ENCODE peak calls at places on chromosomes 7 and 10, in ten cellular contexts. H is cardiac fibroblast, L is epithelial cell of esophagus, I is Calu3, W is psoas muscle, G is fibroblast of mammary gland, N is body of pancreas, X is fibroblast of lung, Q is Peyer's patch, A is choroid plexus epithelial cell. U is an unnamed sample.

GRCh38 chr7:54343511-54343910 is 198.7 kb upstream of the VSTM2A start:
- DNase-seq in Q (no peak), N (no peak), X (no peak), I (no peak), A (no peak), H (no peak), W (no peak), L (no peak), G (no peak), U (no peak)

GRCh38 chr10:35690534-35690933 is 48.4 kb upstream of the FZD8 start:
- DNase-seq in I (no peak), G (no peak), X (no peak), A (no peak), L (no peak), W (no peak), N (no peak), Q (no peak), H (no peak), U (no peak)

GRCh38 chr10:10540383-10540782 is 477.3 kb upstream of the CELF2 start:
- DNase-seq in A (no peak), L (no peak), G (peak; percentile 78), N (no peak), X (no peak), I (no peak), Q (no peak), W (no peak), H (no peak), U (no peak)

GRCh38 chr7:36623247-36623646 is 101.0 kb downstream of the AOAH start:
- DNase-seq in Q (no peak), N (no peak), L (no peak), W (no peak), I (no peak), H (no peak), X (no peak), A (no peak), G (no peak), U (no peak)

GRCh38 chr10:12418000-12418399 is 68.7 kb downstream of the CAMK1D start:
- DNase-seq in G (peak; percentile 94), X (peak; percentile 68), N (no peak), A (peak; percentile 46), H (peak; percentile 81), Q (peak; percentile 31), W (peak; percentile 82), L (peak; percentile 51), I (no peak), U (no peak)

GRCh38 chr7:143393267-143394041 is 12.3 kb downstream of the ZYX start:
- DNase-seq in L (no peak), Q (peak; percentile 54), X (peak; percentile 67), G (peak; percentile 62), W (no peak), N (peak; percentile 55), I (no peak), H (peak; percentile 56), A (peak; percentile 79), U (no peak)

GRCh38 chr7:135980665-135981180 is 3.6 kb upstream of the MTPN start:
- DNase-seq in I (no peak), N (no peak), Q (no peak), W (no peak), G (peak; percentile 90), A (peak; percentile 54), L (peak; percentile 80), X (no peak), H (peak; percentile 61), U (peak; percentile 39)

GRCh38 chr10:7410306-7410799 is 481 bp downstream of the SFMBT2 start:
- DNase-seq in L (no peak), H (no peak), N (no peak), X (peak; percentile 22), A (no peak), W (no peak), Q (no peak), I (peak; percentile 11), G (peak; percentile 12), U (peak; percentile 16)

GRCh38 chr10:4111593-4111992 is 326.6 kb upstream of the KLF6 start:
- DNase-seq in A (no peak), X (peak; percentile 84), I (no peak), L (no peak), N (no peak), W (no peak), G (peak; percentile 41), Q (no peak), H (peak; percentile 21), U (no peak)

GRCh38 chr7:104089622-104090021 is 100.2 kb upstream of the RELN start:
- DNase-seq in W (no peak), L (no peak), X (no peak), H (no peak), N (no peak), I (no peak), G (no peak), A (no peak), Q (no peak), U (no peak)

GRCh38 chr7:8490391-8490790 is 57.0 kb downstream of the NXPH1 start:
- DNase-seq in N (no peak), Q (no peak), X (no peak), I (no peak), L (no peak), W (no peak), A (no peak), H (no peak), G (no peak), U (no peak)

GRCh38 chr7:70241776-70242175 is 643.5 kb downstream of the AUTS2 start:
- DNase-seq in Q (no peak), G (no peak), H (no peak), N (no peak), I (no peak), X (no peak), W (no peak), L (no peak), A (no peak), U (no peak)

GRCh38 chr7:85186083-85186520 is 754 bp downstream of the SEMA3D start:
- DNase-seq in H (peak; percentile 65), L (peak; percentile 36), N (no peak), A (peak; percentile 50), G (peak; percentile 43), Q (peak; percentile 80), X (peak; percentile 66), W (peak; percentile 35), I (peak; percentile 18), U (peak; percentile 8)

DNA sequence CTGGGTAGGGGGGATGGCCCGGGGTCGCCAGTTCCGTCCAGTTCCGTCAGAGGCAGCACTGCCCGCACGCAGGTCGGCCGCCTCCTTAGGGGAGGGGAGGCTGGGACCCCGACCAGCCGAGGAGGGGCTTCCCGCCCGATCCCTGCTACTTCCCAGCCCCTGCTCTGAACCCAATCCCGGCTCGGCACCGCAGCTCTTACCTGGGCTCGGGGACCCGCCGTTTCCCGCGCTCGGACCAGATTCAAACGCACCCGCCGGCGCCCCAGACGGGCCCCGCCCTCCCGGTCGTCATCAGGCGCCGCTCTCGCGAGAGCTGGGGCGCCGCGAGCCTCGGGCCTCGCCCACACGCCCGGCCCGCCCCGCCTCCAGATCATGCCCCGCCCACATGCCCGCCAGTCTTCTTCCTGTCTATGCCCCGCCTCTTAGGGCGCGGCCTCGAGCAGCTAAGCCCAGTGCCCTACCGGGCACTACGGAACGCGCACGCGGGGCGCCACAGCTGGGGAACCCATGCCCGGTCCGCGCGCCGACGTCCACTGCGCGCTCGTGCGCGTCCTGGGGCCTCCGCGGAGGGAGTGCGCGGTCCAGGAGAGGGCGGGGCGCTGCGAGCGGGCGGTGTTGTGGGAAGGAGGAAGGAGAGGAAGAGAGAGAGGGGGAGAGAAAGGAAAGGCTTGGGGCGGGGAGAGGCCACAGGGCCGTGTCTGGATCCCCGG is at the start of gene NCAPG2:
- DNase-seq in L (peak; percentile 98), N (peak; percentile 99), X (peak; percentile 98), W (peak; percentile 100), Q (peak; percentile 99), G (peak; percentile 96), I (peak; percentile 98), A (peak; percentile 98), H (peak; percentile 98), U (peak; percentile 99)
- TF ChIP-seq CTCF in L (peak; percentile 10), N (peak; percentile 35), X (no peak), W (peak; percentile 36), Q (peak; percentile 36), G (no peak), I (no peak), A (peak; percentile 10), H (peak; percentile 18), U (peak; percentile 51)

GRCh38 chr7:22586806-22587180 is 86.8 kb upstream of the STEAP1B start:
- DNase-seq in A (peak; percentile 72), L (peak; percentile 57), Q (no peak), I (peak; percentile 75), X (peak; percentile 78), N (no peak), W (no peak), H (peak; percentile 74), G (peak; percentile 56), U (no peak)
- TF ChIP-seq CTCF in A (peak; percentile 68), L (peak; percentile 41), Q (no peak), I (peak; percentile 31), X (peak; percentile 63), N (no peak), W (peak; percentile 22), H (peak; percentile 52), G (peak; percentile 57), U (no peak)

DNA sequence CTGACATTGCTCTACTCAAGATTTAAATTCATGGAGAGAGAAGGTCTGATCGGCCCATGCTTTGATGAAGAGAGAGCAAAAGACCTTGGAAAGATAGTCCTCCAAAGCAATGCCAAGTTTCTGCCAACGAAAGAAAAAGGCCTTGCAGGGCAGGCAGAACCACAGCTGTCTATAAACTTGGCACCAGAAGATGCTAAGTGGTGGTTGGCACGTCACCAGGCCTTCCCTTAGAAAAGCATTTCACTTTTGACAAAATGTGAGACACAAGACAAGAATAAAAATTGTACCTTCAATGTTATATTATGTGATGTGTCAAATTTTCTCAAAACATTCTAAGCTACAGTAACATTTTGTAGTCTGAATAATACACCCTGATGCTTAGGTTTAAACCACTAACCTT is 42.0 kb upstream of the FGFR2 start:
- DNase-seq in X (no peak), A (no peak), Q (no peak), G (no peak), H (no peak), L (no peak), I (no peak), N (no peak), W (no peak), U (no peak)
- TF ChIP-seq CTCF in X (no peak), A (no peak), Q (no peak), G (no peak), H (no peak), L (no peak), I (no peak), N (no peak), W (no peak), U (no peak)

DNA sequence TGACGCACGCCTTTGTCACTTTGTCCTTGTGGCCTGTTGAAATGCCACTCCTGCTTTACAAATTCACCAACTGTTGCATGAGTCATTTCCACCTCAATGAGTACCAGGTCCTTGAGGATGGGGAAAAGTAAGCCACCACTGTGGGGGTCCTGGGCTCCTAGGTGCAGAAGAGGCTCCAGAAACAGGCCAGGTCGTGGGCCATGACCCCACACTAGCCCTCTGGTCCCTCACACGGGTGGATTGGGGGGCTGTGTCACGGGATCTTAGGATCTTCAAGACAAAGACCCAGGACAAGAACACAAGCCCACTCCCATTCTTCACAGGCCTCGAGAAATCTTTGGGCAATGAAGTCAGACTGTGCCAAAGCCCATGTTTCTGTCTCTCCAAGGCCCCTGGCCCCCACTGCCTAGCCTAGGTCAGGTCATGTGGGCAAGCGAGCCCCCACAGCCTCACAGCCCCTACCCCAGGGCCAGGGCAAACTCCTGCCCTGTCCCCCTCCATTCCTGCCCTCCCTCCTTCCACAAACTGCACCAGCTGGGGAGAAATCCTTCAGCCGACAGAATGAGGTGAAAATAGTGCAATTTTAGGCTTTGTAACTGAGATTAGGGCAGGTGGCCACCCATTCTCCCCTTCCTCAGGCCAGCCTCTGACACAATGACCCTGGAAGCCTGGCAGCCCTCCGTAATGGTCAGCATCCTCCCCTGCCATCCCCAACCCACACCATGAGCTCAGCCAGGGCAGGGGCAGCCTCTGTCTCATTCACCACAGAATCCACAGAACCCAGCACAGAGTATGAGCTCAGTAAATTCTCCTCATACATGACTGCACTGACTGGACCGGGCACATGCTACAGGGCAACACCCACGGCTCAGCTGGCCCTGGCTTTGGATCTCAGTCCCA is 8.3 kb downstream of the GPRIN2 start:
- DNase-seq in I (peak; percentile 17), G (no peak), L (no peak), W (peak; percentile 35), N (peak; percentile 11), A (no peak), X (no peak), H (no peak), Q (peak; percentile 54), U (peak; percentile 6)
- TF ChIP-seq CTCF in I (no peak), G (no peak), L (no peak), W (no peak), N (no peak), A (no peak), X (no peak), H (no peak), Q (no peak), U (no peak)

U was measured in transverse colon.